ENCODE peak calls at places on chromosomes 12 and 14, in nine cellular contexts. One of them, this sample, is unnamed. For H3K4me1, the result is how much of the 10 kb centered on the place peaks cover.

GRCh38 chr14:37150414-37150813 is 22.0 kb downstream of the SLC25A21 start:
- DNase-seq in CD8-positive, alpha-beta T cell: no peak
- DNase-seq in tibial artery: no peak
- DNase-seq in Peyer's patch: no peak
- DNase-seq in cardiac muscle cell: peak
- DNase-seq in transverse colon: no peak
- DNase-seq in HCT116: no peak
- DNase-seq in fibroblast of lung: peak
- DNase-seq in OCI-LY7: peak
- DNase-seq in this sample: no peak

GRCh38 chr14:58488550-58488949 is 61.0 kb downstream of the KIAA0586 start:
- DNase-seq in CD8-positive, alpha-beta T cell: no peak
- DNase-seq in tibial artery: no peak
- DNase-seq in Peyer's patch: no peak
- DNase-seq in cardiac muscle cell: no peak
- DNase-seq in transverse colon: no peak
- DNase-seq in HCT116: no peak
- DNase-seq in fibroblast of lung: peak
- DNase-seq in OCI-LY7: no peak
- DNase-seq in this sample: no peak

GRCh38 chr14:95502381-95502950 is 14.0 kb downstream of the SYNE3 start:
- DNase-seq in CD8-positive, alpha-beta T cell: no peak
- DNase-seq in tibial artery: no peak
- DNase-seq in Peyer's patch: no peak
- DNase-seq in cardiac muscle cell: no peak
- DNase-seq in transverse colon: no peak
- DNase-seq in HCT116: no peak
- DNase-seq in fibroblast of lung: no peak
- DNase-seq in OCI-LY7: no peak
- DNase-seq in this sample: peak

GRCh38 chr14:57478050-57478449 is 15.6 kb downstream of the CCDC198 start:
- DNase-seq in CD8-positive, alpha-beta T cell: no peak
- DNase-seq in tibial artery: no peak
- DNase-seq in Peyer's patch: no peak
- DNase-seq in cardiac muscle cell: no peak
- DNase-seq in transverse colon: no peak
- DNase-seq in HCT116: no peak
- DNase-seq in fibroblast of lung: no peak
- DNase-seq in OCI-LY7: no peak
- DNase-seq in this sample: no peak

GRCh38 chr12:69112616-69113015 is 126.8 kb upstream of the CPSF6 start:
- DNase-seq in CD8-positive, alpha-beta T cell: no peak
- DNase-seq in tibial artery: no peak
- DNase-seq in Peyer's patch: no peak
- DNase-seq in cardiac muscle cell: no peak
- DNase-seq in transverse colon: no peak
- DNase-seq in HCT116: no peak
- DNase-seq in fibroblast of lung: no peak
- DNase-seq in OCI-LY7: no peak
- DNase-seq in this sample: no peak

GRCh38 chr14:69582207-69582606 is 7.5 kb upstream of the CCDC177 start:
- DNase-seq in CD8-positive, alpha-beta T cell: no peak
- DNase-seq in tibial artery: no peak
- DNase-seq in Peyer's patch: no peak
- DNase-seq in cardiac muscle cell: no peak
- DNase-seq in transverse colon: no peak
- DNase-seq in HCT116: no peak
- DNase-seq in fibroblast of lung: peak
- DNase-seq in OCI-LY7: no peak
- DNase-seq in this sample: no peak

GRCh38 chr14:56855891-56856461 is 45.7 kb upstream of the OTX2 start:
- DNase-seq in CD8-positive, alpha-beta T cell: no peak
- DNase-seq in tibial artery: no peak
- DNase-seq in Peyer's patch: peak
- DNase-seq in cardiac muscle cell: peak
- DNase-seq in transverse colon: peak
- DNase-seq in HCT116: no peak
- DNase-seq in fibroblast of lung: no peak
- DNase-seq in OCI-LY7: no peak
- DNase-seq in this sample: no peak

GRCh38 chr12:2228535-2228934 is 175.7 kb downstream of the CACNA1C start:
- DNase-seq in CD8-positive, alpha-beta T cell: no peak
- DNase-seq in tibial artery: no peak
- DNase-seq in Peyer's patch: no peak
- DNase-seq in cardiac muscle cell: no peak
- DNase-seq in transverse colon: no peak
- DNase-seq in HCT116: no peak
- DNase-seq in fibroblast of lung: no peak
- DNase-seq in OCI-LY7: no peak
- DNase-seq in this sample: no peak

GRCh38 chr12:48943221-48943620 is 14.1 kb downstream of the ARF3 start:
- DNase-seq in CD8-positive, alpha-beta T cell: no peak
- DNase-seq in tibial artery: no peak
- DNase-seq in Peyer's patch: no peak
- DNase-seq in cardiac muscle cell: no peak
- DNase-seq in transverse colon: no peak
- DNase-seq in HCT116: no peak
- DNase-seq in fibroblast of lung: no peak
- DNase-seq in OCI-LY7: no peak
- DNase-seq in this sample: no peak

GRCh38 chr12:48940181-48940580 is 14.9 kb upstream of the FKBP11 start:
- DNase-seq in CD8-positive, alpha-beta T cell: no peak
- DNase-seq in tibial artery: no peak
- DNase-seq in Peyer's patch: no peak
- DNase-seq in cardiac muscle cell: no peak
- DNase-seq in transverse colon: no peak
- DNase-seq in HCT116: no peak
- DNase-seq in fibroblast of lung: no peak
- DNase-seq in OCI-LY7: no peak
- DNase-seq in this sample: no peak

GRCh38 chr12:48937170-48937569 is 11.9 kb upstream of the FKBP11 start:
- DNase-seq in CD8-positive, alpha-beta T cell: no peak
- DNase-seq in tibial artery: no peak
- DNase-seq in Peyer's patch: no peak
- DNase-seq in cardiac muscle cell: no peak
- DNase-seq in transverse colon: no peak
- DNase-seq in HCT116: no peak
- DNase-seq in fibroblast of lung: no peak
- DNase-seq in OCI-LY7: peak
- DNase-seq in this sample: no peak

GRCh38 chr12:48936379-48936979 is 11.2 kb upstream of the FKBP11 start:
- DNase-seq in CD8-positive, alpha-beta T cell: peak
- DNase-seq in tibial artery: peak
- DNase-seq in Peyer's patch: peak
- DNase-seq in cardiac muscle cell: peak
- DNase-seq in transverse colon: peak
- DNase-seq in HCT116: peak
- DNase-seq in fibroblast of lung: peak
- DNase-seq in OCI-LY7: peak
- DNase-seq in this sample: peak

DNA sequence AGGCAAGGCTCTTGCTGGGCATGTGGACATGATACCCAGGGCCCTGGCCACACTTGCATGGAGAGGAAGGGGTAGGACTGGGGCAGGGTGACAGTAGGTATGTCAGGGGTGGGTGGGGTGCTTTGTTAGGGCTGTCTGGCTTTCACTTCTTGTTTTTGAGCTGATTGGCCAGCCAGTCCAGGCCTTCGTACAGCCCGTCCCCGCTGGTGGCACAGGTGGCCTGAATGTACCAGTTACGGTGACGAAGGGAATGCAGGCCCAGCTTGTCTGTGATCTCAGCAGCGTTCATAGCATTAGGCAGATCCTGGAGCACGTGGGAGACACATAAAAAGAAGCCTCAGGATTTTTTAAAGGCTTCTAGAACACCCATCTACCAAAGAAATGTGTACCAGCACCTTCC is 13.5 kb upstream of the FKBP11 start:
- DNase-seq in CD8-positive, alpha-beta T cell: no peak
- DNase-seq in tibial artery: no peak
- DNase-seq in Peyer's patch: peak
- DNase-seq in cardiac muscle cell: no peak
- DNase-seq in transverse colon: peak
- DNase-seq in HCT116: no peak
- DNase-seq in fibroblast of lung: no peak
- DNase-seq in OCI-LY7: peak
- DNase-seq in this sample: peak
- H3K4me1 ChIP-seq in CD8-positive, alpha-beta T cell: under half
- H3K4me1 ChIP-seq in tibial artery: under half
- H3K4me1 ChIP-seq in Peyer's patch: under half
- H3K4me1 ChIP-seq in cardiac muscle cell: under half
- H3K4me1 ChIP-seq in transverse colon: under half
- H3K4me1 ChIP-seq in HCT116: under half
- H3K4me1 ChIP-seq in fibroblast of lung: under half
- H3K4me1 ChIP-seq in OCI-LY7: under half
- H3K4me1 ChIP-seq in this sample: under half

DNA sequence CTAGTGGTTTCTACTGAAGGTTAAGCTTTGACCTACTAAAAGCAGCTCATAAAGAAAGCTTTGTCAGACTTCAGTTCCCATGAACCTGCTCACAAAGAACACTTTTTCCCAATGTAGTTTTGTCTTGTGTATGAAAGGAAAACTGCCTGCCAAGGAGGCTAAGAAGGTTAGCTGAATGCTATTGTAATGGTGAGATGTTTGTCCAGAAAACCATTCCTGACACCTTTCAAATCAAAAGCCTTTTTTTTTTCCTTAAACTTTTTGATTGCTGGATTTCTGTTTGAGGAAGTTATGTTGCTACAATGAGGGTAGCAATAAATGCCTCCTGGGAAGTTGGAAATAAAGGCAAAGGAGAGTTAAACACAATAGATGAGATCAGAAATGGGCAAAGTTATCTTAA is 27.3 kb downstream of the TECPR2 start:
- DNase-seq in CD8-positive, alpha-beta T cell: no peak
- DNase-seq in tibial artery: no peak
- DNase-seq in Peyer's patch: no peak
- DNase-seq in cardiac muscle cell: no peak
- DNase-seq in transverse colon: no peak
- DNase-seq in HCT116: no peak
- DNase-seq in fibroblast of lung: peak
- DNase-seq in OCI-LY7: no peak
- DNase-seq in this sample: no peak
- H3K4me1 ChIP-seq in CD8-positive, alpha-beta T cell: under half
- H3K4me1 ChIP-seq in tibial artery: under half
- H3K4me1 ChIP-seq in Peyer's patch: under half
- H3K4me1 ChIP-seq in cardiac muscle cell: under half
- H3K4me1 ChIP-seq in transverse colon: under half
- H3K4me1 ChIP-seq in HCT116: under half
- H3K4me1 ChIP-seq in fibroblast of lung: under half
- H3K4me1 ChIP-seq in OCI-LY7: under half
- H3K4me1 ChIP-seq in this sample: under half

DNA sequence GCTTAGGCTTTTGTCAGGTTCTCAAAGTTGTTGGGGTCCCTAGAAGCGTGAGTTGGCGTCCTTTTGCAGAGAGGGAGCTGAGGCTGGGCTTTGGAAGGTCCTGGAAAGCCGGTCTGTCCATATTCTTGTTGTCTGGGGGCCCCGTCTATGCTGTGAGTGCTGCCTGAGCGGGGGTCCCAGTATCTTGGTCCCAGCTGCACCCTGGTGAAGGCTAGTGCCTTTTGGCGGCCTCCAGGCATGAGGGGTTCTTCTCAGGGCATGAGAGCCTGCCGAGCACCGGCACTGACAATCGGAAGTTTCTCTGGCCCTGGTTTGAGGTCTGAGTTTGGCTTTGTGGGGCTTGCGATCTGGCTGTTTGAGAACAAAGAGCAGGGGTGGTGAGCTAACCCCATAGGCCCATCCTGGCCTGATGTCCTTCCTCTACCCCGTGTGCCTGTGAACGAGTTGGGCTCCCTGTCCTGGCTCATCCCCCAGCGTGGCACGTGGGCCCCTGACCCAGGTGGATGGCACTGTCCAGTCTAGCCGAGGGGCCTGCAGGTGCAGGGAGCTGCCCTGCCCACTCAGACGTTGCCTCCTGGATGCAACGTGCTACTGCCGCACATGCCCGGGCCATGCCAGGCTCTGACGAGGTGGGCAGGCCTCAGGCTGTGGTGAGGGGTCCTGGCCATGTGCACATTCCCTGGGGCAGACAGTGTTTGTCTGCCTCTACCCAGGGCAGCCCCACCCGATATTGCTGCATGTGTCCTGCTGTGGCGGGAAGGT is 3.9 kb downstream of the CEP170B start:
- DNase-seq in CD8-positive, alpha-beta T cell: no peak
- DNase-seq in tibial artery: no peak
- DNase-seq in Peyer's patch: no peak
- DNase-seq in cardiac muscle cell: no peak
- DNase-seq in transverse colon: no peak
- DNase-seq in HCT116: no peak
- DNase-seq in fibroblast of lung: no peak
- DNase-seq in OCI-LY7: no peak
- DNase-seq in this sample: peak
- H3K4me1 ChIP-seq in CD8-positive, alpha-beta T cell: under half
- H3K4me1 ChIP-seq in tibial artery: half or more
- H3K4me1 ChIP-seq in Peyer's patch: under half
- H3K4me1 ChIP-seq in cardiac muscle cell: under half
- H3K4me1 ChIP-seq in transverse colon: under half
- H3K4me1 ChIP-seq in HCT116: under half
- H3K4me1 ChIP-seq in fibroblast of lung: under half
- H3K4me1 ChIP-seq in OCI-LY7: under half
- H3K4me1 ChIP-seq in this sample: under half

GRCh38 chr14:100143934-100144333 is 15.5 kb downstream of the DEGS2 start:
- DNase-seq in CD8-positive, alpha-beta T cell: no peak
- DNase-seq in tibial artery: no peak
- DNase-seq in Peyer's patch: no peak
- DNase-seq in cardiac muscle cell: no peak
- DNase-seq in transverse colon: no peak
- DNase-seq in HCT116: no peak
- DNase-seq in fibroblast of lung: no peak
- DNase-seq in OCI-LY7: no peak
- DNase-seq in this sample: no peak

GRCh38 chr14:100143523-100143922 is 15.9 kb downstream of the DEGS2 start:
- DNase-seq in CD8-positive, alpha-beta T cell: no peak
- DNase-seq in tibial artery: no peak
- DNase-seq in Peyer's patch: no peak
- DNase-seq in cardiac muscle cell: no peak
- DNase-seq in transverse colon: no peak
- DNase-seq in HCT116: no peak
- DNase-seq in fibroblast of lung: no peak
- DNase-seq in OCI-LY7: no peak
- DNase-seq in this sample: no peak

GRCh38 chr14:100140452-100141132 is 18.9 kb downstream of the DEGS2 start:
- DNase-seq in CD8-positive, alpha-beta T cell: no peak
- DNase-seq in tibial artery: no peak
- DNase-seq in Peyer's patch: no peak
- DNase-seq in cardiac muscle cell: peak
- DNase-seq in transverse colon: no peak
- DNase-seq in HCT116: no peak
- DNase-seq in fibroblast of lung: no peak
- DNase-seq in OCI-LY7: no peak
- DNase-seq in this sample: no peak

GRCh38 chr14:100141133-100141497 is 18.3 kb downstream of the DEGS2 start:
- DNase-seq in CD8-positive, alpha-beta T cell: no peak
- DNase-seq in tibial artery: no peak
- DNase-seq in Peyer's patch: no peak
- DNase-seq in cardiac muscle cell: no peak
- DNase-seq in transverse colon: no peak
- DNase-seq in HCT116: no peak
- DNase-seq in fibroblast of lung: no peak
- DNase-seq in OCI-LY7: no peak
- DNase-seq in this sample: no peak

DNA sequence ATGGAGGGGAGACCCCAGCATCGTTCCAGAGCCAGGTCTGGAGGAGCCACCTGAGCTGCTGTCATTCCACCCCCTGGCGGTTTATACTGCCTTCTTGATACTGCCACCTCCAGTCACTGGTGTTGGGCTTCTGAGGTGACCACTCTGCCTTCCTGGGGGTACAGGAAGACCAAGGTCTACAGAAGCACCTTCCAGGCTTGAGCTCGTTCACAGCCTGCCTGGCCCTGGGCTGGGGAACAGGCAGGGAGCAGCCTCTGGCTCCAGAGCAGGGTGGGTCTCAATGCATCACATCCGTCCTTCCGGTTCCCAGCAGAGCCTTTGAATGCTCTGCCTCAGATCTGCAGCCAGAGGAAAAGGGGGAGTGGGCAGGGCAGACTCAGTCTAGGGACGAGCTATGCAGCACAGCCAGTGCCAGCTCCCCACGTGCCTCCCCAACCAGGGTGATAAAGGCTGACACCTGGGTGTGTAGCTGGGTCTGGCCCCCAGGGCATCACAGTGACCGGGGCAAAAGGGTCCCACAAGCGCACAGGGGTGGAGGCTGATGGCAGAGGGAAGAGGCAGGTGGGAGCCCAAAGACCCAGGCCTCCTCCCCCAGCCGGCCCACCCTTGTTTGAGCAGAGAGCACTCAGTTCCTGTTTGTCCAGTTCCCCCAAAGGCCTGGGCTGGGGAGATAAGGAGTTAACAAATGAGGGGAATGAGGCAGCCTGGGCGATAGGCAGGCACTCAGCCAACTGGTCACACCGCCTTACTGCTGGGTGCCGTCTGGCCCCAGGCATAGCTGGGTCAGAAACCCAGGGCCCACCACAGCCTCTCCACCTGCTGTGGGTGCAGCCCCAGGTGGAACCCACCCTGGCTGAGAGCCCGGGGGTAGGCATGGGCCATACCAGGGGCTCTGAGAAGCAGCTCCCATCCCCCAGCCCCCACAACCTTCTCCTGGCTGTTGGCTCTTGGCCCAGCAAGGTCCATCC is 17.1 kb downstream of the DEGS2 start:
- DNase-seq in CD8-positive, alpha-beta T cell: no peak
- DNase-seq in tibial artery: no peak
- DNase-seq in Peyer's patch: peak
- DNase-seq in cardiac muscle cell: no peak
- DNase-seq in transverse colon: peak
- DNase-seq in HCT116: no peak
- DNase-seq in fibroblast of lung: no peak
- DNase-seq in OCI-LY7: no peak
- DNase-seq in this sample: no peak
- H3K4me1 ChIP-seq in CD8-positive, alpha-beta T cell: under half
- H3K4me1 ChIP-seq in tibial artery: under half
- H3K4me1 ChIP-seq in Peyer's patch: under half
- H3K4me1 ChIP-seq in cardiac muscle cell: under half
- H3K4me1 ChIP-seq in transverse colon: half or more
- H3K4me1 ChIP-seq in HCT116: under half
- H3K4me1 ChIP-seq in fibroblast of lung: under half
- H3K4me1 ChIP-seq in OCI-LY7: under half
- H3K4me1 ChIP-seq in this sample: half or more

This sample was measured in spleen.